ENCODE peak calls at places on chromosomes 4 and X, in four cellular contexts. X is HepG2, A is H1, M is GM12878. H is an unnamed sample.

GRCh38 chr4:105179539-105180401 is 33.1 kb downstream of the TET2 start:
- DNase-seq in X (peak), A (no peak), M (no peak), H (no peak)

GRCh38 chrX:112851806-112852205 is 11.2 kb upstream of the AMOT start:
- DNase-seq in X (no peak), A (no peak), M (peak), H (no peak)

GRCh38 chrX:79130857-79131256 is 13.6 kb upstream of the GPR174 start:
- DNase-seq in X (no peak), A (no peak), M (no peak), H (no peak)

GRCh38 chr4:27210874-27211428 is 350.3 kb downstream of the STIM2 start:
- DNase-seq in X (no peak), A (no peak), M (no peak), H (no peak)

GRCh38 chr4:1722551-1723071 is 1.3 kb downstream of the TACC3 start:
- DNase-seq in X (no peak), A (no peak), M (no peak), H (no peak)

GRCh38 chrX:14032383-14032782 is 2.7 kb upstream of the GEMIN8 start:
- DNase-seq in X (peak), A (no peak), M (no peak), H (peak)

GRCh38 chr4:54840992-54841768 is 183.4 kb downstream of the KIT start:
- DNase-seq in X (no peak), A (no peak), M (no peak), H (no peak)

GRCh38 chr4:86775061-86775460 is 74.1 kb downstream of the SLC10A6 start:
- DNase-seq in X (no peak), A (no peak), M (no peak), H (no peak)

GRCh38 chr4:140595065-140595464 is 26.3 kb upstream of the UCP1 start:
- DNase-seq in X (peak), A (peak), M (no peak), H (peak)

GRCh38 chr4:163920426-163920825 is 425.9 kb downstream of the TMA16 start:
- DNase-seq in X (no peak), A (no peak), M (no peak), H (no peak)

GRCh38 chrX:70852294-70852693 is 56.2 kb downstream of the TEX11 start:
- DNase-seq in X (no peak), A (no peak), M (no peak), H (no peak)

GRCh38 chr4:8747896-8748575 is 123.6 kb downstream of the HMX1 start:
- DNase-seq in X (no peak), A (no peak), M (no peak), H (no peak)

GRCh38 chr4:77152421-77152820 is 4.6 kb upstream of the CCNG2 start:
- DNase-seq in X (no peak), A (no peak), M (no peak), H (no peak)

GRCh38 chr4:10006604-10007435 is 14.5 kb downstream of the SLC2A9 start:
- DNase-seq in X (peak), A (no peak), M (peak), H (no peak)
- TF ChIP-seq SUZ12 in X (no peak), A (no peak), M (no peak), H (no peak)

GRCh38 chr4:13641084-13641483 is 13.6 kb upstream of the BOD1L1 start:
- DNase-seq in X (no peak), A (no peak), M (no peak), H (no peak)

GRCh38 chr4:13645075-13645474 is 17.6 kb upstream of the BOD1L1 start:
- DNase-seq in X (no peak), A (no peak), M (no peak), H (no peak)

GRCh38 chr4:13642576-13642975 is 15.1 kb upstream of the BOD1L1 start:
- DNase-seq in X (no peak), A (no peak), M (no peak), H (no peak)

GRCh38 chr4:13642163-13642562 is 14.6 kb upstream of the BOD1L1 start:
- DNase-seq in X (no peak), A (no peak), M (no peak), H (no peak)

GRCh38 chr4:13640149-13640671 is 12.7 kb upstream of the BOD1L1 start:
- DNase-seq in X (no peak), A (no peak), M (no peak), H (peak)
- TF ChIP-seq SP1 in X (no peak), A (peak), M (no peak), H (no peak)

DNA sequence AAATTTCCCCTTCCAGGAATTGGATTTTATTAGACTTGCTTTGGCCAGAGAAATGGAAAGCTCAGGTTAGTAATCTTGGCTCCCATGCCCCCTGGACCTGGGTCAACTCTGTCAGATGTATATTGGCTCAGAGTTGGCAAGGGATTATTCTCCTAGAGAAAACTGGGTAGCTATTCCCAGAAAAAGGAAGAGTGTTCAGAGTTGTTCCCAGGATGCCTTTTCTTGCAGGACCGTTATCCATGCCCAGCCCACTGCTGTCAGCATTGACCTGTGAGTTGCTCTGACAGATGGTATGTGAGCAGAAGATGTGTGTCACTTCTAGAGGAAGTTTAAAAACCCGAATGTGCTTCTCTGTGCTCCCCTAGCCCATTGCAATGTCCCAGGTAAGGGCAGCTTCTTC is 509.9 kb upstream of the ZFP42 start:
- DNase-seq in X (no peak), A (no peak), M (no peak), H (no peak)
- TF ChIP-seq SUZ12 in X (no peak), A (no peak), M (no peak), H (no peak)

DNA sequence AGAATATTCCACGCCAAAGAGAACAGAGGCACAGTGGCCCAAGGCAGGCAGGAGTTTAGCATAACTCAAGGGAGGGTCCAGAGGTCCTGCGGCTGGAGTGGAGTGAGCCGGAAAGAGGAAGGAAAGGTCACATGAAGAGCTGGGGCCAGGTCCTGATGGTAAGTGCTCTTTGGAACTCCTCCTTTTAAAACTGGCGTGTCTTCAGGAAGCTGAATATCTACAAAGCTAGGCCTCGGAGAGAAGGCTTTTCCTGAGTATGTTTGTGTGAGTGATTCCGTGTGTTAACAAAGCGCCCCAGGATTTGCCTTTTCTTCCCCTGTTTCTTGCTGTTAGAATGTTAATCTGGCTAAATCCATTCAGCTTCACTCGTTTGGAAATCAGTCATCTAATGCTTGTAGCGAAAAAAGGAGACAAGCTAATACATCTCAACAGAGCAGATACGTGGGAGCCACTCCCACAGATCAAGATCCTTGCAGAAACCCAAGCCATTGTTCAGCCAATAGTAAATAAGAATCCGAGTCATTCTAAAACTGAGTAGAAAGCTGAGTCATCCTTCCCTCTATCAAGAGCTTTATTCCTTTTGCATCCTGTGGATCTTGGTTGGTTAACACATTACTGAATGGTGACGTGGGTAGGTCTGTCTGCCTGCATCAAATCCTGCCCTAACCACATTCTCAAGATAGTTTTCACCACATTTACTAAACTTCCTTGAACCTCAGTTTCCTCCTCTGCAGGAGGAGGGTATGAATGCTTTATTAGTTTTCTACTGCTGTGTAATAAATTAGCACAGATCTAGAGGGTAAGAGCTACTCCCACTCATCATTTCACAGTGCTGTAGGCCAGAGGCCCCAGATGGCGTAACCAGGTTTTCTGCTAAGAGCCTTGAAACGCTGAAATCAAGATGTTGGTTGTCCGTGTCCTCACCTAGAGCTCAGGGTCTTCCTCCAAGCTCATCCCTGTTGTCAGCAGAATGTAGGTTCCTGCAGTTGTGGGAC is 43.2 kb upstream of the RBM47 start:
- DNase-seq in X (peak), A (no peak), M (peak), H (no peak)
- TF ChIP-seq SP1 in X (no peak), A (no peak), M (peak), H (no peak)

GRCh38 chr4:119664168-119664907 is 35.7 kb upstream of the PDE5A start:
- DNase-seq in X (no peak), A (no peak), M (no peak), H (no peak)
- TF ChIP-seq SUZ12 in X (no peak), A (no peak), M (no peak), H (no peak)